ENCODE peak calls at places on chromosomes 5 and 9, in four cellular contexts. One of them, this sample, is unnamed.

GRCh38 chr9:26530841-26531240 is 361.8 kb downstream of the CAAP1 start:
- DNase-seq in occipital lobe: no peak
- DNase-seq in iris pigment epithelial cell: no peak
- DNase-seq in NCI-H146: no peak
- DNase-seq in this sample: no peak

GRCh38 chr5:131379723-131380122 is 115.9 kb downstream of the CDC42SE2 start:
- DNase-seq in iris pigment epithelial cell: peak
- DNase-seq in occipital lobe: no peak
- DNase-seq in NCI-H146: no peak
- DNase-seq in this sample: no peak

GRCh38 chr5:148820778-148821395 is 5.5 kb upstream of the ADRB2 start:
- DNase-seq in NCI-H146: no peak
- DNase-seq in occipital lobe: no peak
- DNase-seq in iris pigment epithelial cell: peak
- DNase-seq in this sample: no peak

GRCh38 chr9:113476511-113476916 is 13.0 kb downstream of the RGS3 start:
- DNase-seq in iris pigment epithelial cell: no peak
- DNase-seq in occipital lobe: no peak
- DNase-seq in NCI-H146: no peak
- DNase-seq in this sample: no peak

GRCh38 chr5:74296685-74297084 is 343.8 kb downstream of the ENC1 start:
- DNase-seq in NCI-H146: no peak
- DNase-seq in iris pigment epithelial cell: peak
- DNase-seq in occipital lobe: no peak
- DNase-seq in this sample: no peak

GRCh38 chr5:55773057-55773456 is 35.2 kb downstream of the DDX4 start:
- DNase-seq in NCI-H146: no peak
- DNase-seq in iris pigment epithelial cell: peak
- DNase-seq in occipital lobe: peak
- DNase-seq in this sample: no peak

GRCh38 chr5:88660326-88660946 is 222.5 kb downstream of the MEF2C start:
- DNase-seq in occipital lobe: no peak
- DNase-seq in NCI-H146: peak
- DNase-seq in iris pigment epithelial cell: no peak
- DNase-seq in this sample: peak

GRCh38 chr5:159135896-159136531 is 36.3 kb upstream of the EBF1 start:
- DNase-seq in iris pigment epithelial cell: peak
- DNase-seq in occipital lobe: no peak
- DNase-seq in NCI-H146: no peak
- DNase-seq in this sample: no peak

GRCh38 chr5:124631874-124632550 is 114.4 kb downstream of the ZNF608 start:
- DNase-seq in iris pigment epithelial cell: no peak
- DNase-seq in NCI-H146: no peak
- DNase-seq in occipital lobe: no peak
- DNase-seq in this sample: no peak

GRCh38 chr9:10000669-10001068 is 612.1 kb downstream of the PTPRD start:
- DNase-seq in iris pigment epithelial cell: no peak
- DNase-seq in occipital lobe: no peak
- DNase-seq in NCI-H146: no peak
- DNase-seq in this sample: no peak

GRCh38 chr5:32020271-32020670 is 153.8 kb downstream of the GOLPH3 start:
- DNase-seq in occipital lobe: no peak
- DNase-seq in iris pigment epithelial cell: no peak
- DNase-seq in NCI-H146: no peak
- DNase-seq in this sample: no peak

GRCh38 chr5:155905359-155905758 is 421.6 kb upstream of the SGCD start:
- DNase-seq in occipital lobe: no peak
- DNase-seq in iris pigment epithelial cell: no peak
- DNase-seq in NCI-H146: no peak
- DNase-seq in this sample: no peak

GRCh38 chr5:66596791-66597757 is 881 bp downstream of the MAST4 start:
- DNase-seq in occipital lobe: peak
- DNase-seq in iris pigment epithelial cell: peak
- DNase-seq in NCI-H146: peak
- DNase-seq in this sample: no peak

GRCh38 chr5:89073045-89073444 is 190.1 kb upstream of the MEF2C start:
- DNase-seq in occipital lobe: no peak
- DNase-seq in iris pigment epithelial cell: no peak
- DNase-seq in NCI-H146: no peak
- DNase-seq in this sample: no peak

GRCh38 chr9:38700695-38701094 is 19.2 kb downstream of the FAM240B start:
- DNase-seq in iris pigment epithelial cell: peak
- DNase-seq in NCI-H146: no peak
- DNase-seq in occipital lobe: no peak
- DNase-seq in this sample: no peak

GRCh38 chr9:131432597-131433301 is 38.9 kb downstream of the PRRC2B start:
- DNase-seq in NCI-H146: no peak
- DNase-seq in occipital lobe: no peak
- DNase-seq in iris pigment epithelial cell: peak
- DNase-seq in this sample: no peak

GRCh38 chr5:176579323-176579722 is 30.2 kb downstream of the CDHR2 start:
- DNase-seq in occipital lobe: no peak
- DNase-seq in NCI-H146: no peak
- DNase-seq in iris pigment epithelial cell: no peak
- DNase-seq in this sample: no peak

GRCh38 chr9:102700936-102701335 is 294.2 kb upstream of the CYLC2 start:
- DNase-seq in occipital lobe: no peak
- DNase-seq in iris pigment epithelial cell: no peak
- DNase-seq in NCI-H146: peak
- DNase-seq in this sample: no peak

GRCh38 chr5:80763211-80763610 is 108.4 kb upstream of the DHFR start:
- DNase-seq in occipital lobe: no peak
- DNase-seq in iris pigment epithelial cell: peak
- DNase-seq in NCI-H146: no peak
- DNase-seq in this sample: no peak

GRCh38 chr5:5683174-5683573 is 260.7 kb downstream of the ICE1 start:
- DNase-seq in iris pigment epithelial cell: no peak
- DNase-seq in NCI-H146: no peak
- DNase-seq in occipital lobe: no peak
- DNase-seq in this sample: no peak

GRCh38 chr5:79318935-79319614 is 83.1 kb downstream of the JMY start:
- DNase-seq in NCI-H146: peak
- DNase-seq in iris pigment epithelial cell: peak
- DNase-seq in occipital lobe: no peak
- DNase-seq in this sample: no peak

GRCh38 chr5:142314606-142315005 is 10.2 kb downstream of the SPRY4 start:
- DNase-seq in NCI-H146: no peak
- DNase-seq in occipital lobe: no peak
- DNase-seq in iris pigment epithelial cell: no peak
- DNase-seq in this sample: no peak

GRCh38 chr5:179255527-179256228 is 89.6 kb downstream of the ADAMTS2 start:
- DNase-seq in occipital lobe: no peak
- DNase-seq in NCI-H146: no peak
- DNase-seq in iris pigment epithelial cell: no peak
- DNase-seq in this sample: peak

GRCh38 chr5:15105799-15106393 is 234.3 kb upstream of the ANKH start:
- DNase-seq in iris pigment epithelial cell: peak
- DNase-seq in occipital lobe: peak
- DNase-seq in NCI-H146: peak
- DNase-seq in this sample: peak

This sample was measured in dorsolateral prefrontal cortex.